ENCODE peak calls at places on chromosome 22, in nine cellular contexts. Z is iPS DF 6.9; K is T-helper 1 cell; D is T follicular helper cell; X is activated T-cell treated with anti-CD3 and anti-CD28 coated beads, Interleukin-2, amount 50 U/mL, for 72 hours; A is neural crest cell; V is stimulated activated CD4-positive, alpha-beta T cell treated with anti-CD3 and anti-CD28 coated beads, Interleukin-15, amount 100 ng/mL, for 48 hours; B is GM23248; N is stromal cell of bone marrow. W is an unnamed sample.

GRCh38 chr22:49763696-49764095 is 64.0 kb downstream of the BRD1 start:
- DNase-seq in A (no peak), X (no peak), Z (no peak), V (no peak), D (no peak), B (no peak), K (no peak), N (no peak), W (no peak)

GRCh38 chr22:49673048-49673447 is 154.6 kb downstream of the BRD1 start:
- DNase-seq in X (no peak), K (no peak), B (no peak), Z (no peak), N (no peak), V (no peak), D (no peak), A (no peak), W (no peak)

GRCh38 chr22:48700180-48700565 is 1127.5 kb downstream of the BRD1 start:
- DNase-seq in V (no peak), K (no peak), A (no peak), X (no peak), Z (no peak), B (no peak), D (no peak), N (no peak), W (no peak)

GRCh38 chr22:28855355-28856094 is 27.8 kb upstream of the ZNRF3 start:
- DNase-seq in N (peak; percentile 28), B (peak; percentile 61), X (peak; percentile 35), A (peak; percentile 63), Z (peak; percentile 84), D (no peak), V (peak; percentile 22), K (peak; percentile 44), W (peak; percentile 66)

GRCh38 chr22:36237462-36238347 is 1.6 kb downstream of the APOL2 start:
- DNase-seq in N (no peak), Z (no peak), A (no peak), V (no peak), K (peak; percentile 40), D (no peak), X (peak; percentile 23), B (peak; percentile 52), W (no peak)

GRCh38 chr22:22431271-22432220 is 77.0 kb downstream of the ZNF280B start:
- DNase-seq in K (peak; percentile 44), Z (peak; percentile 25), V (peak; percentile 45), N (peak; percentile 30), B (peak; percentile 67), A (peak; percentile 75), D (peak; percentile 18), X (peak; percentile 74), W (peak; percentile 60)

GRCh38 chr22:20245577-20246367 is 22.3 kb downstream of the RTN4R start:
- DNase-seq in Z (no peak), X (no peak), D (no peak), A (no peak), V (no peak), B (no peak), K (no peak), N (no peak), W (no peak)

GRCh38 chr22:44996648-44997047 is 13.2 kb downstream of the PHF21B start:
- DNase-seq in B (no peak), A (no peak), N (no peak), V (no peak), X (no peak), K (no peak), D (no peak), Z (no peak), W (no peak)

GRCh38 chr22:42773161-42773560 is 52.5 kb upstream of the A4GALT start:
- DNase-seq in N (no peak), A (no peak), Z (no peak), K (no peak), B (no peak), X (no peak), D (no peak), V (no peak), W (no peak)

GRCh38 chr22:49632199-49633009 is 195.3 kb downstream of the BRD1 start:
- DNase-seq in Z (no peak), V (peak; percentile 4), X (no peak), D (no peak), N (peak; percentile 12), A (peak; percentile 82), B (peak; percentile 73), K (no peak), W (no peak)